ENCODE peak calls at places on chromosomes 16 and 17, in eight cellular contexts. T is small intestine, Y is stomach, C is tibial artery, O is neural progenitor cell, U is right cardiac atrium, R is thyroid gland, N is PC-3. E is an unnamed sample.

GRCh38 chr17:77528516-77529327 is 388.0 kb downstream of the SEC14L1 start:
- DNase-seq in N (no peak), Y (no peak), C (peak; percentile 52), R (no peak), U (peak; percentile 71), O (peak; percentile 86), T (no peak), E (no peak)

GRCh38 chr16:20411055-20411454 is 1.7 kb downstream of the ACSM5 start:
- DNase-seq in U (no peak), C (no peak), N (no peak), R (no peak), T (no peak), Y (no peak), O (no peak), E (no peak)

GRCh38 chr16:84843149-84844048 is 23.6 kb downstream of the CRISPLD2 start:
- DNase-seq in N (no peak), R (no peak), U (no peak), C (no peak), O (no peak), T (no peak), Y (no peak), E (no peak)

GRCh38 chr17:2083613-2084128 is 28.8 kb downstream of the HIC1 start:
- DNase-seq in Y (no peak), O (no peak), U (no peak), N (no peak), T (peak; percentile 68), C (no peak), R (no peak), E (peak; percentile 63)

GRCh38 chr16:11258553-11259287 is 2.7 kb upstream of the SOCS1 start:
- DNase-seq in N (no peak), Y (peak; percentile 83), T (peak; percentile 79), R (peak; percentile 85), O (no peak), C (peak; percentile 82), U (peak; percentile 80), E (peak; percentile 64)

GRCh38 chr16:17921357-17921978 is 415.1 kb downstream of the NPIPA8 start:
- DNase-seq in N (peak; percentile 3), R (no peak), U (no peak), C (no peak), O (peak; percentile 40), T (peak; percentile 60), Y (no peak), E (peak; percentile 85)

GRCh38 chr17:42709561-42709960 is 27.2 kb downstream of the CNTNAP1 start:
- DNase-seq in R (no peak), Y (no peak), O (no peak), N (no peak), U (no peak), C (no peak), T (no peak), E (no peak)

GRCh38 chr16:57667526-57668258 is 414 bp upstream of the ADGRG3 start:
- DNase-seq in C (no peak), O (no peak), N (no peak), U (peak; percentile 63), R (peak; percentile 41), T (no peak), Y (peak; percentile 54), E (peak; percentile 68)

GRCh38 chr16:15736529-15736928 is 86.5 kb downstream of the NDE1 start:
- DNase-seq in R (no peak), U (no peak), N (no peak), Y (no peak), T (no peak), C (no peak), O (peak; percentile 5), E (no peak)

GRCh38 chr17:6576038-6576437 is 19.7 kb upstream of the PITPNM3 start:
- DNase-seq in T (no peak), C (no peak), N (no peak), Y (no peak), O (no peak), R (no peak), U (no peak), E (no peak)

GRCh38 chr17:34365340-34365739 is 2.3 kb upstream of the CCL1 start:
- DNase-seq in Y (no peak), U (no peak), C (no peak), R (no peak), T (no peak), O (no peak), N (no peak), E (no peak)

GRCh38 chr17:40122466-40122943 is 734 bp downstream of the MSL1 start:
- DNase-seq in C (peak; percentile 81), T (peak; percentile 33), R (peak; percentile 56), N (peak; percentile 33), O (peak; percentile 79), Y (no peak), U (peak; percentile 85), E (peak; percentile 75)

GRCh38 chr17:64008830-64009229 is 10.7 kb downstream of the PRR29 start:
- DNase-seq in T (no peak), R (no peak), C (no peak), U (no peak), N (no peak), Y (no peak), O (no peak), E (no peak)

GRCh38 chr16:46830417-46830901 is 521 bp downstream of the C16orf87 start:
- DNase-seq in N (peak; percentile 5), O (peak; percentile 74), U (peak; percentile 76), T (peak; percentile 41), Y (peak; percentile 46), R (peak; percentile 38), C (no peak), E (peak; percentile 78)

GRCh38 chr17:75036643-75037268 is 10.0 kb downstream of the ATP5PD start:
- DNase-seq in U (peak; percentile 94), Y (peak; percentile 85), N (peak; percentile 99), O (no peak), R (peak; percentile 94), T (peak; percentile 93), C (peak; percentile 86), E (peak; percentile 89)

DNA sequence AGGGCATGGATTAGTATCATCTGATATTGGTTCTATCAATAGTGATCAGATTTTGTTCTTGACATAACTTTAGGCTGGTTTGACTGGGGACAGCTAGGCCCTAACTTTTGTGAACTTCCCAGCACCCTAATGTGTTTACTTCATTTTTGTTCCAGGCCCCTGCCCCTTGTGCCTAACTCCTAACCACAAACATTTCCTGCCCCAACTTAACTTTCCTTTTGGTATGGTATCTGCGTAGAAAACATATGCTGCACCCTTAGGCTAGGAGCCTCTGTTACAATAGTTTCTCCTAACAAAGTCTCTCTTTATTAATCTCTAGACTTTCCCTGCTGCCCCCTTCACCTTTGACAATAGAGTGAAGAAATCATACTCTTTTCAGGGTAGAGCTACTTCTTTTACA is 2.5 kb downstream of the ADPRM start:
- DNase-seq in U (no peak), T (no peak), R (no peak), N (no peak), C (no peak), Y (no peak), O (no peak), E (no peak)
- H3K4me3 ChIP-seq in U (no peak overlapping the region), T (no peak overlapping the region), R (no peak overlapping the region), N (no peak overlapping the region), C (no peak overlapping the region), Y (no peak overlapping the region), O (no peak overlapping the region), E (no peak overlapping the region)

GRCh38 chr16:14497245-14498082 is 132.6 kb downstream of the PARN start:
- DNase-seq in N (no peak), Y (no peak), R (no peak), O (peak; percentile 28), T (no peak), U (no peak), C (no peak), E (no peak)

GRCh38 chr16:14500791-14501190 is 129.3 kb downstream of the PARN start:
- DNase-seq in T (no peak), N (no peak), R (no peak), Y (no peak), O (no peak), C (no peak), U (no peak), E (no peak)

GRCh38 chr16:14501331-14502255 is 128.5 kb downstream of the PARN start:
- DNase-seq in N (peak; percentile 87), O (peak; percentile 63), C (peak; percentile 95), R (peak; percentile 94), T (peak; percentile 49), Y (peak; percentile 89), U (peak; percentile 94), E (peak; percentile 74)

GRCh38 chr16:14496786-14497185 is 133.3 kb downstream of the PARN start:
- DNase-seq in U (no peak), Y (no peak), N (no peak), T (no peak), R (peak; percentile 32), O (no peak), C (no peak), E (no peak)

DNA sequence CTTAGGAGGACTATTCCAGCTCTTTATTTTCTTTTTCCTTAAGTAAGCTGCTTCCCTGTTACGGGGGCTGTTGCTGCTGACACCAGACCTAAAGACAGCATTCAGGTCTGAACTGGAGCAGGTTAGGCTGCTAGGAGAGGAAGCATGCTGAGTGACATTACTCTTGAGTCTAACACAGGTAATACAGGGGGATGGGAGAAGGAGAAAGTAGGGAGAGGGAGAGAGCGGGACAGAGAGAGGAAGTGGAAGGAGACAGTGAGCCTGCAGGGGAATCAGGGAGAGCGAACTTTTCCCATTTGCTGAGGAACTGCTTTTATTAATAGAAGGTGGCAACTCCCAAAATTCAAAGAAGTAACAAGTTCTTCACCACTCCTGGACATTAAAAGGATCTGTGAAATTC is 130.9 kb downstream of the PARN start:
- DNase-seq in T (no peak), O (no peak), Y (no peak), R (no peak), N (no peak), C (no peak), U (no peak), E (no peak)
- H3K4me1 ChIP-seq in T (no peaks in the 10 kb centered on the region), O (peaks cover 38% of the 10 kb centered on the region), Y (peaks cover 22% of the 10 kb centered on the region), R (peaks cover 42% of the 10 kb centered on the region), N (peaks cover 56% of the 10 kb centered on the region), C (peaks cover 34% of the 10 kb centered on the region), U (peaks cover 3% of the 10 kb centered on the region), E (peaks cover 6% of the 10 kb centered on the region)

GRCh38 chr16:704552-705380 is 835 bp downstream of the FBXL16 start:
- DNase-seq in Y (no peak), C (no peak), N (no peak), O (peak; percentile 40), R (no peak), T (no peak), U (no peak), E (no peak)
- H3K4me3 ChIP-seq in Y (peak overlapping the region; percentile 19), C (no peak overlapping the region), N (peak overlapping the region; percentile 55), O (no peak overlapping the region), R (no peak overlapping the region), T (no peak overlapping the region), U (no peak overlapping the region), E (no peak overlapping the region)

GRCh38 chr16:88762941-88763340 is 22.1 kb downstream of the PIEZO1 start:
- DNase-seq in T (no peak), R (no peak), U (no peak), N (no peak), C (no peak), O (no peak), Y (no peak), E (no peak)

GRCh38 chr16:88764080-88764479 is 20.9 kb downstream of the PIEZO1 start:
- DNase-seq in U (peak; percentile 51), C (no peak), R (no peak), O (no peak), N (no peak), T (no peak), Y (no peak), E (no peak)

GRCh38 chr16:88766975-88767374 is 18.0 kb downstream of the PIEZO1 start:
- DNase-seq in R (no peak), O (no peak), C (no peak), N (no peak), Y (no peak), T (no peak), U (no peak), E (no peak)

GRCh38 chr16:88763502-88764053 is 21.4 kb downstream of the PIEZO1 start:
- DNase-seq in T (no peak), U (no peak), C (no peak), R (peak; percentile 75), N (no peak), Y (peak; percentile 42), O (peak; percentile 93), E (peak; percentile 48)

GRCh38 chr16:88764913-88765349 is 20.1 kb downstream of the PIEZO1 start:
- DNase-seq in Y (no peak), T (no peak), C (no peak), U (no peak), R (peak; percentile 98), N (peak; percentile 83), O (no peak), E (no peak)
- H3K4me1 ChIP-seq in Y (peaks cover 81% of the 10 kb centered on the region), T (peaks cover 2% of the 10 kb centered on the region), C (peaks cover 91% of the 10 kb centered on the region), U (peaks cover 16% of the 10 kb centered on the region), R (peaks cover 83% of the 10 kb centered on the region), N (peaks cover 37% of the 10 kb centered on the region), O (peaks cover 39% of the 10 kb centered on the region), E (peaks cover 63% of the 10 kb centered on the region)

E was measured in mucosa of descending colon.